ENCODE peak calls at places on chromosomes 11 and 22, in four cellular contexts. N, Q, P and B are unnamed samples.

GRCh38 chr11:396948-397548 is 3.0 kb downstream of the PKP3 start:
- DNase-seq in N (no peak), Q (peak), P (no peak), B (peak)

GRCh38 chr11:123231263-123231662 is 36.2 kb upstream of the CLMP start:
- DNase-seq in N (no peak), Q (no peak), P (no peak), B (no peak)

GRCh38 chr11:12303431-12304149 is 73.8 kb upstream of the PARVA start:
- DNase-seq in N (no peak), Q (no peak), P (no peak), B (no peak)

GRCh38 chr22:49738566-49738965 is 89.1 kb downstream of the BRD1 start:
- DNase-seq in N (no peak), Q (no peak), P (no peak), B (no peak)

GRCh38 chr11:88324562-88325345 is 12.8 kb downstream of the CTSC start:
- DNase-seq in N (no peak), Q (no peak), P (no peak), B (no peak)

GRCh38 chr11:18307461-18308139 is 14.3 kb downstream of the HPS5 start:
- DNase-seq in N (no peak), Q (no peak), P (no peak), B (no peak)

GRCh38 chr11:75445315-75445953 is 12.4 kb upstream of the KLHL35 start:
- DNase-seq in N (peak), Q (peak), P (peak), B (no peak)

GRCh38 chr11:26947379-26947844 is 46.5 kb upstream of the FIBIN start:
- DNase-seq in N (no peak), Q (peak), P (peak), B (no peak)

GRCh38 chr22:30195245-30196140 is 51.1 kb downstream of the LIF start:
- DNase-seq in N (no peak), Q (no peak), P (no peak), B (no peak)

GRCh38 chr11:62217191-62217748 is 8.8 kb downstream of the SCGB2A1 start:
- DNase-seq in N (no peak), Q (no peak), P (no peak), B (peak)

GRCh38 chr22:37887610-37888378 is 18.3 kb upstream of the MICALL1 start:
- DNase-seq in N (no peak), Q (peak), P (no peak), B (no peak)

GRCh38 chr11:99020324-99021225 is at the start of gene CNTN5:
- DNase-seq in N (no peak), Q (peak), P (no peak), B (no peak)

GRCh38 chr22:32803020-32803758 is 1.7 kb downstream of the TIMP3 start:
- DNase-seq in N (no peak), Q (no peak), P (no peak), B (no peak)

GRCh38 chr11:61587541-61587941 is 6.7 kb upstream of the SYT7 start:
- DNase-seq in N (peak), Q (no peak), P (no peak), B (no peak)

GRCh38 chr11:112013501-112014164 is 11.6 kb upstream of the DLAT start:
- DNase-seq in N (no peak), Q (no peak), P (no peak), B (no peak)

GRCh38 chr11:67371199-67371548 is 2.2 kb downstream of the CLCF1 start:
- DNase-seq in N (no peak), Q (no peak), P (no peak), B (peak)

GRCh38 chr11:70433526-70433925 is 35.2 kb downstream of the CTTN start:
- DNase-seq in N (no peak), Q (no peak), P (no peak), B (no peak)

GRCh38 chr11:12269446-12270214 is 107.7 kb upstream of the PARVA start:
- DNase-seq in N (no peak), Q (no peak), P (no peak), B (no peak)

GRCh38 chr11:95652002-95652472 is 137.5 kb downstream of the FAM76B start:
- DNase-seq in N (no peak), Q (no peak), P (no peak), B (no peak)

GRCh38 chr11:83815736-83816135 is 529.6 kb upstream of the CCDC90B start:
- DNase-seq in N (no peak), Q (no peak), P (no peak), B (no peak)

GRCh38 chr22:24772493-24773220 is 1.9 kb downstream of the PIWIL3 start:
- DNase-seq in N (no peak), Q (peak), P (no peak), B (no peak)

GRCh38 chr22:33270596-33270995 is 212.4 kb upstream of the SYN3 start:
- DNase-seq in N (no peak), Q (no peak), P (no peak), B (no peak)

GRCh38 chr22:46996595-46997310 is 234.3 kb downstream of the TBC1D22A start:
- DNase-seq in N (no peak), Q (no peak), P (no peak), B (no peak)

GRCh38 chr22:50599816-50600454 is 658 bp upstream of the MAPK8IP2 start:
- DNase-seq in N (peak), Q (peak), P (no peak), B (peak)

GRCh38 chr11:66459138-66459778 is 7.4 kb upstream of the PELI3 start:
- DNase-seq in N (no peak), Q (no peak), P (no peak), B (no peak)

GRCh38 chr11:94142308-94143277 is 14.0 kb downstream of the PANX1 start:
- DNase-seq in N (no peak), Q (no peak), P (no peak), B (no peak)

GRCh38 chr11:95968585-95968984 is 44.7 kb upstream of the MTMR2 start:
- DNase-seq in N (no peak), Q (no peak), P (no peak), B (no peak)

GRCh38 chr11:35334385-35335090 is 84.8 kb downstream of the SLC1A2 start:
- DNase-seq in N (no peak), Q (no peak), P (no peak), B (no peak)

GRCh38 chr11:70538641-70539359 is 140.5 kb downstream of the CTTN start:
- DNase-seq in N (no peak), Q (no peak), P (no peak), B (no peak)

GRCh38 chr22:50302564-50302963 is 4.9 kb downstream of the PLXNB2 start:
- DNase-seq in N (no peak), Q (no peak), P (no peak), B (no peak)

GRCh38 chr11:44178381-44178780 is 82.9 kb downstream of the EXT2 start:
- DNase-seq in N (no peak), Q (no peak), P (no peak), B (no peak)

GRCh38 chr11:31059529-31059928 is 310.0 kb downstream of the DCDC1 start:
- DNase-seq in N (no peak), Q (no peak), P (no peak), B (no peak)

GRCh38 chr11:26201411-26201810 is 130.5 kb upstream of the ANO3 start:
- DNase-seq in N (no peak), Q (no peak), P (no peak), B (no peak)

GRCh38 chr22:30948930-30949342 is 19.6 kb downstream of the MORC2 start:
- DNase-seq in N (no peak), Q (no peak), P (no peak), B (no peak)

GRCh38 chr11:15930442-15931025 is 425.8 kb downstream of the SOX6 start:
- DNase-seq in N (no peak), Q (no peak), P (no peak), B (no peak)
- H3K4me3 ChIP-seq in N (no peak), Q (no peak), P (no peak), B (no peak)

DNA sequence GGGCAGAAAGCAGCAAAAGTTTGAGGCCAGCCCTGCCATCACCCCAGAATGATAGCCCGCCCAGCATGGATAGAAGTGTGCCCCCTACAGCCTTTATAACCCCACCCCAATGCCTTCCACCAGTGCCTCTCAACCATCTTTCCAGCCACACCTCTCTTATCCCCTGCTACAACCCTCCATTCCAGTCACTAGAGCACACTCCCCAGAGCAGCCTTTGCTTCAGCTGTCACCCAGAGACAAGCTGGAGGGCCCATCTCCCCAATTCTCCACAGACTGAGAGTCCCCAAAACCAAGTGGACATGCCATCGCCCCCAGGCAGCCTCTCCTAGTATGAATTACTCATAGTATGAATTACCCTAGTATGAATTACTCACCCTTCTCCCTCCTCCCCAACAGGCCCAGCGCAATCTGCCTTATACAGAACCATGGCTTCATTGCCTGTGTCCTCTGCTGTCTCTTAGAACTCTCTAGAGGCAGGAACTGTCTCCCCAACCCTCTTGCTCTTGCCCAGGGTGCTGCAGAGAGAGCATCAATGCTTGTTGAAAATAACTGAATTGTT is 24.9 kb downstream of the MYH9 start:
- DNase-seq in N (no peak), Q (no peak), P (no peak), B (no peak)
- H3K27ac ChIP-seq in N (peak), Q (peak), P (peak), B (no peak)

DNA sequence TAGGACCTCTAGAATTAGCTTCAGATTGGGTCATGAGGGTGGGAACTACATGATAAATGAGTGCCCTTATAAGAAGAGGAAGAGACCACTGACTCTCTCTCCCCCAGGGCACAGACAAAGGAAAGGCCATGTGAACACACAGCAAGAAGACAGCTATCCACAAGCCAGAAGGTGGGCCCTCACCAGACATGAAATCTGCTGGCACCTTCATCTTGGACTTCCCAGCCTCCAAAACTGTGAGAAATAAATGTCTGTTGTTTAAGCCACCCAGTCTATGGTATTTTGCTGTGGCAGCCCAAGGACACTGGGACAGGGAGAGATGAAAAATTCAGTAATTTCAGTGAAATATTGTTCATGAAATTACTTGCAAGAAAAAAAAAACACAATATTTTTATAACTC is 5.9 kb downstream of the RBFOX2 start:
- DNase-seq in N (no peak), Q (no peak), P (no peak), B (no peak)
- H3K4me3 ChIP-seq in N (no peak), Q (no peak), P (no peak), B (no peak)

DNA sequence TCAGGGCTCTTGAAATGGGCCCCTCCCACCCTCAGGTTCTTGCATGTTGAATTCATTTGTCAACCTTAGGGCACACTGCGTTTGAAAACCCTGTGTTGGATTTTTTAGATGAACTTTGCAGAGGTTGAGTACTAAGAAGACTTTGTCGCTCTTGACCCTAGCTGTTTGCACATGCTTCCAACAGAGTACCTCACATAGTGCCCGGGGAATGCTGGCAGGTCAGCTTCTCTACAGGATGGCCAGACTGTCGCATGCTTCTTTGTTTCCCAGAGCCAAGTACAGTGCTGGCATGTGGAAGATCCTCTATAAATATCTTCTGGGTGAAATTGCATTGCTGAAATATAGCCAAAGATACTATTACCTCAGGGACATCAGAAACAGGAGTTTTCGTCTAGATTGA is 59.9 kb downstream of the FAT3 start:
- DNase-seq in N (no peak), Q (no peak), P (no peak), B (no peak)
- H3K27ac ChIP-seq in N (no peak), Q (no peak), P (no peak), B (no peak)

GRCh38 chr11:129278586-129279319 is 86.6 kb upstream of the ARHGAP32 start:
- DNase-seq in N (no peak), Q (no peak), P (no peak), B (no peak)
- H3K4me3 ChIP-seq in N (peak), Q (peak), P (peak), B (peak)

GRCh38 chr11:46493786-46494185 is 100.0 kb downstream of the AMBRA1 start:
- DNase-seq in N (no peak), Q (no peak), P (no peak), B (no peak)

GRCh38 chr11:46489668-46490560 is 98.3 kb upstream of the CHRM4 start:
- DNase-seq in N (peak), Q (no peak), P (no peak), B (peak)

GRCh38 chr11:46490576-46491100 is 99.1 kb upstream of the CHRM4 start:
- DNase-seq in N (no peak), Q (no peak), P (no peak), B (no peak)

GRCh38 chr11:46492540-46492939 is 101.0 kb upstream of the CHRM4 start:
- DNase-seq in N (no peak), Q (no peak), P (no peak), B (no peak)

GRCh38 chr11:46491661-46492331 is 100.2 kb upstream of the CHRM4 start:
- DNase-seq in N (no peak), Q (no peak), P (no peak), B (no peak)
- H3K27ac ChIP-seq in N (no peak), Q (peak), P (no peak), B (no peak)

DNA sequence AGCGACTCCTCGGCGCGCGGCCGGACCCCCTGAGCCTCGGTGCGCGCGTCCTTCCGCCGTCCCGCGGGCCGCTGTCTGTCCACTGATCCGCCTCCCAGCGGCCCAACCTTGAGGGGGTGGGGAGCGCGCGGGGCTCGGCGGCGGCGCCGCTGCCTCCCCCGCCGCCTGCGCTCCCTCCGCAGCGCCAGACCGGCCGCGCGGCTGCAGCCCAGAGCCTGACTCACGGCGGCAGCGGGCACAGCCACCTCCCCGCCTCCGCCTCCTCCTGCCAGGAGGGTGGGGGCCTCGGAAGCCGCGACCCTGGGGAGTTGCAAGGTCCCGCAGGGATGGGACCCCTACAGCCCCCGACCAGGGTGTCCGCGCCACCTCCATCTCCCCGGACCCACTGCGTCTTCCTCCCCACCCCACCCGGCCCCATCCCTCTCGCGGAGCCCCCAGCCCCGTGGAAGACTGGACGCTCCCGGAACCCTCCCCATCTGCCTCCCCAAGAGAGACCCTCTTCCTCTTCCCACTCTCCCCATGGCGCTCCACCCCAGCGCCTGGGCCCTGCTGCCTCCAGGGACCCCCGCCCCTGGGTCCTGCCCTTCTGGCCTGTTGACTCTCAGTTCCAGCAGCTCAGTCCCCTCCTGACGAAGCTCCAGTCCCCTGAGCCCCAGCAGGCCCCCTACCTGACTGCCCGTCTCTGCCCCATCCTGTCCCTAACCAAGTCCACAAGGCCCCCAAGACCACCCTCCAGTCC is 1.2 kb downstream of the IFITM10 start:
- DNase-seq in N (no peak), Q (peak), P (no peak), B (no peak)
- H3K4me3 ChIP-seq in N (no peak), Q (peak), P (peak), B (no peak)